ENCODE peak calls at places on chromosomes 2 and 18, in eight cellular contexts. One of them, this sample, is unnamed.

GRCh38 chr2:214960677-214961076 is 151.2 kb upstream of the BARD1 start:
- DNase-seq in HFFc6: no peak
- DNase-seq in A549: no peak
- DNase-seq in neural crest cell: no peak
- DNase-seq in bronchial epithelial cell: peak
- DNase-seq in H9: no peak
- DNase-seq in body of pancreas: no peak
- DNase-seq in fibroblast of the aortic adventitia: peak
- DNase-seq in this sample: peak

GRCh38 chr18:44592639-44593038 is 88.0 kb upstream of the SETBP1 start:
- DNase-seq in HFFc6: peak
- DNase-seq in A549: no peak
- DNase-seq in neural crest cell: no peak
- DNase-seq in bronchial epithelial cell: no peak
- DNase-seq in H9: no peak
- DNase-seq in body of pancreas: no peak
- DNase-seq in fibroblast of the aortic adventitia: peak
- DNase-seq in this sample: peak

GRCh38 chr2:27902143-27902542 is 11.6 kb downstream of the BABAM2 start:
- DNase-seq in HFFc6: no peak
- DNase-seq in A549: no peak
- DNase-seq in neural crest cell: no peak
- DNase-seq in bronchial epithelial cell: no peak
- DNase-seq in H9: no peak
- DNase-seq in body of pancreas: no peak
- DNase-seq in fibroblast of the aortic adventitia: no peak
- DNase-seq in this sample: no peak

GRCh38 chr2:62054029-62054791 is 141.7 kb upstream of the B3GNT2 start:
- DNase-seq in HFFc6: no peak
- DNase-seq in A549: no peak
- DNase-seq in neural crest cell: no peak
- DNase-seq in bronchial epithelial cell: no peak
- DNase-seq in H9: no peak
- DNase-seq in body of pancreas: no peak
- DNase-seq in fibroblast of the aortic adventitia: no peak
- DNase-seq in this sample: no peak

GRCh38 chr18:5628512-5629255 is 84.9 kb upstream of the EPB41L3 start:
- DNase-seq in HFFc6: no peak
- DNase-seq in A549: peak
- DNase-seq in neural crest cell: peak
- DNase-seq in bronchial epithelial cell: no peak
- DNase-seq in H9: no peak
- DNase-seq in body of pancreas: peak
- DNase-seq in fibroblast of the aortic adventitia: peak
- DNase-seq in this sample: no peak

GRCh38 chr2:203690110-203691047 is 16.1 kb upstream of the CD28 start:
- DNase-seq in HFFc6: peak
- DNase-seq in A549: no peak
- DNase-seq in neural crest cell: no peak
- DNase-seq in bronchial epithelial cell: peak
- DNase-seq in H9: no peak
- DNase-seq in body of pancreas: no peak
- DNase-seq in fibroblast of the aortic adventitia: peak
- DNase-seq in this sample: no peak

GRCh38 chr2:102082591-102083586 is 59.7 kb upstream of the IL1R1 start:
- DNase-seq in HFFc6: peak
- DNase-seq in A549: peak
- DNase-seq in neural crest cell: no peak
- DNase-seq in bronchial epithelial cell: peak
- DNase-seq in H9: no peak
- DNase-seq in body of pancreas: no peak
- DNase-seq in fibroblast of the aortic adventitia: peak
- DNase-seq in this sample: peak

GRCh38 chr2:164143183-164143930 is 407.5 kb upstream of the FIGN start:
- DNase-seq in HFFc6: no peak
- DNase-seq in A549: no peak
- DNase-seq in neural crest cell: no peak
- DNase-seq in bronchial epithelial cell: no peak
- DNase-seq in H9: no peak
- DNase-seq in body of pancreas: no peak
- DNase-seq in fibroblast of the aortic adventitia: no peak
- DNase-seq in this sample: no peak

GRCh38 chr2:219475697-219476604 is 22.7 kb upstream of the GMPPA start:
- DNase-seq in HFFc6: peak
- DNase-seq in A549: peak
- DNase-seq in neural crest cell: peak
- DNase-seq in bronchial epithelial cell: peak
- DNase-seq in H9: peak
- DNase-seq in body of pancreas: peak
- DNase-seq in fibroblast of the aortic adventitia: peak
- DNase-seq in this sample: peak

GRCh38 chr2:67065046-67065445 is 332.1 kb upstream of the ETAA1 start:
- DNase-seq in HFFc6: no peak
- DNase-seq in A549: no peak
- DNase-seq in neural crest cell: no peak
- DNase-seq in bronchial epithelial cell: peak
- DNase-seq in H9: no peak
- DNase-seq in body of pancreas: no peak
- DNase-seq in fibroblast of the aortic adventitia: peak
- DNase-seq in this sample: peak

GRCh38 chr18:34647251-34647650 is 62.8 kb upstream of the DTNA start:
- DNase-seq in HFFc6: no peak
- DNase-seq in A549: peak
- DNase-seq in neural crest cell: no peak
- DNase-seq in bronchial epithelial cell: no peak
- DNase-seq in H9: peak
- DNase-seq in body of pancreas: no peak
- DNase-seq in fibroblast of the aortic adventitia: no peak
- DNase-seq in this sample: no peak

DNA sequence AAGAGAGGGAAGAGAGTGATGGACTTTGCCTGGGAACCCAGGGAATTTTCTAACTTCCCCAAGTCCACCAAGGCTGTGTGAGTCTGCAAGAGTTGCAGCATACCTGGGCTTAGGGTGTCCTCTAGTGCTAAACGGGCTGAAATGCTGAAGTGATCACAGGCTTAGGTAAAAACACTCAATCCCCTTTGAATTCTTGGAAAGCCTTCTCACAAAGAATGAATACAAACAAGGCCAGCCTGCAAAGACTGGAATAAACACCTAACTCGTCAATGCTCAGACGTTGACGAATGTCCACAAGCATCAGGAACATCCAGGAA is 30.0 kb upstream of the BMP10 start:
- DNase-seq in HFFc6: no peak
- DNase-seq in A549: no peak
- DNase-seq in neural crest cell: no peak
- DNase-seq in bronchial epithelial cell: peak
- DNase-seq in H9: peak
- DNase-seq in body of pancreas: no peak
- DNase-seq in fibroblast of the aortic adventitia: peak
- DNase-seq in this sample: peak
- TF ChIP-seq CTCF in HFFc6: peak
- TF ChIP-seq CTCF in A549: peak
- TF ChIP-seq CTCF in neural crest cell: no peak
- TF ChIP-seq CTCF in bronchial epithelial cell: peak
- TF ChIP-seq CTCF in H9: peak
- TF ChIP-seq CTCF in body of pancreas: no peak
- TF ChIP-seq CTCF in fibroblast of the aortic adventitia: peak
- TF ChIP-seq CTCF in this sample: peak

GRCh38 chr18:79353238-79353637 is 42.5 kb upstream of the NFATC1 start:
- DNase-seq in HFFc6: no peak
- DNase-seq in A549: no peak
- DNase-seq in neural crest cell: peak
- DNase-seq in bronchial epithelial cell: no peak
- DNase-seq in H9: peak
- DNase-seq in body of pancreas: no peak
- DNase-seq in fibroblast of the aortic adventitia: no peak
- DNase-seq in this sample: no peak
- TF ChIP-seq CTCF in HFFc6: peak
- TF ChIP-seq CTCF in A549: no peak
- TF ChIP-seq CTCF in neural crest cell: peak
- TF ChIP-seq CTCF in bronchial epithelial cell: no peak
- TF ChIP-seq CTCF in H9: peak
- TF ChIP-seq CTCF in body of pancreas: no peak
- TF ChIP-seq CTCF in fibroblast of the aortic adventitia: peak
- TF ChIP-seq CTCF in this sample: no peak

GRCh38 chr18:62977512-62977911 is 262.2 kb downstream of the PHLPP1 start:
- DNase-seq in HFFc6: no peak
- DNase-seq in A549: no peak
- DNase-seq in neural crest cell: no peak
- DNase-seq in bronchial epithelial cell: no peak
- DNase-seq in H9: no peak
- DNase-seq in body of pancreas: no peak
- DNase-seq in fibroblast of the aortic adventitia: no peak
- DNase-seq in this sample: no peak
- TF ChIP-seq CTCF in HFFc6: no peak
- TF ChIP-seq CTCF in A549: no peak
- TF ChIP-seq CTCF in neural crest cell: no peak
- TF ChIP-seq CTCF in bronchial epithelial cell: no peak
- TF ChIP-seq CTCF in H9: no peak
- TF ChIP-seq CTCF in body of pancreas: no peak
- TF ChIP-seq CTCF in fibroblast of the aortic adventitia: no peak
- TF ChIP-seq CTCF in this sample: no peak

DNA sequence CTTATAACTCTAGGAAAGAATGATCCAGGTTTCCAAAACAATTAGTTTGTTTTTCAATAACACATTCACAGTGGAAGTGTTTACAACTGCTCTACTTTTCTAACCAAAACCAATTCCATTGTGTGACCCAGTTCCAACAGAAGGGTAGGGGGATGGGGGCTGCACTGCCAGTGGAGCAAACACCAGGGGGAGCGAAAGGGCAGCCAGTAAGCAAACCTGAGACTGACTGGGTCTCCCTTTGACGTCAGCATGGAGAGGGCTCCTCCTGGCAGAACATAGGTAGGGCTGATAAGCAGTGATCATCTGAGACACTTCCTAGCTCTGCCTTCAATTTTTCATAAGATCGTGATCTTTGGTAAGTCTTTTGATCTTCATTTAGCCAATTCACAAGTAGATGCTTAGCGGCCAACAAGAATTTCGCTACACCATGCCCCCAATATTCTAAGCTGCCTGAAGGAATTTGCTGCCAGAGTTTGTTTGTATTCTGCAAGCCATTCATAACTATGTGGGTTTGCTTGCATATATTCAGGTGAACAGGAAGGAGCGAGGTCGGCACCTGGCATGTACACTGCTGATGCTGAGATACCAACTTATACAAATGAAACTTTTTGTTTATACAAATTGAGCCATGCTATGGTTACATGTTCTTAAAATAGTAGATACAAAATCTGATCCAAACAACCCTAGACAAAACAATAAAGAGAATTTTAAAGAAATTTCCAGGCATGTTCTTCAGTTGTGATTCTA is 45.9 kb downstream of the ST6GAL2 start:
- DNase-seq in HFFc6: no peak
- DNase-seq in A549: peak
- DNase-seq in neural crest cell: peak
- DNase-seq in bronchial epithelial cell: no peak
- DNase-seq in H9: peak
- DNase-seq in body of pancreas: no peak
- DNase-seq in fibroblast of the aortic adventitia: no peak
- DNase-seq in this sample: no peak
- TF ChIP-seq CTCF in HFFc6: peak
- TF ChIP-seq CTCF in A549: no peak
- TF ChIP-seq CTCF in neural crest cell: peak
- TF ChIP-seq CTCF in bronchial epithelial cell: no peak
- TF ChIP-seq CTCF in H9: peak
- TF ChIP-seq CTCF in body of pancreas: peak
- TF ChIP-seq CTCF in fibroblast of the aortic adventitia: no peak
- TF ChIP-seq CTCF in this sample: no peak

GRCh38 chr2:14907014-14907612 is 274.6 kb downstream of the LRATD1 start:
- DNase-seq in HFFc6: no peak
- DNase-seq in A549: peak
- DNase-seq in neural crest cell: no peak
- DNase-seq in bronchial epithelial cell: no peak
- DNase-seq in H9: peak
- DNase-seq in body of pancreas: no peak
- DNase-seq in fibroblast of the aortic adventitia: no peak
- DNase-seq in this sample: peak
- TF ChIP-seq CTCF in HFFc6: no peak
- TF ChIP-seq CTCF in A549: no peak
- TF ChIP-seq CTCF in neural crest cell: peak
- TF ChIP-seq CTCF in bronchial epithelial cell: no peak
- TF ChIP-seq CTCF in H9: peak
- TF ChIP-seq CTCF in body of pancreas: no peak
- TF ChIP-seq CTCF in fibroblast of the aortic adventitia: no peak
- TF ChIP-seq CTCF in this sample: no peak

DNA sequence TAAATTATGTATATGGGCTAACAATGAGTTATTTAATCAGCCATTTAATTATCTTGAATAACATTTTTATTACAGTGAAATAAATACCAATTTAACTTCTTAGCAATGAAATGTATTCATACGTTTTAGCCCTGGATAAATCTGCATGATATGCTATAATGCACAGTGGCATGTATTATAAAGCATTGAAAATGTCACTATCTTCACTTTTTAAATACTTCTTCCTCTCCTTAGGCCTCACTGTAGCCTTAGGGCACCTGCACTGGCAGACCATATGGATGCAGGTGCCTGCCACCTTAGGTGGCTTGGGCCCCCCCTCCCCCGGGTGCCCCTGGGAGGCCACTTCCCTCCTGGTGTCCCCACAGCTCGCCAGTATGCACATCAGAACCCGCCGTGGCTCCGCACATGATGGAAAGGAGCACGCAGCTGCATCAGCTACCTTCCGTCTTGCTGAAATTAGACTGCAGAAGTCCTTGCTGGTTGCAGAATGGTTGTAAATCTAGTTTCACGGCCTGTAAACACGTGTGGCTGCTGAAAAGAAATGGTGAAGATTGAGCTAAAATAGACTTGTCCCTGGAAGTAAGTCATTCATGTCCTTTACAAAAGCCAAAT is 56.7 kb downstream of the ADI1 start:
- DNase-seq in HFFc6: no peak
- DNase-seq in A549: no peak
- DNase-seq in neural crest cell: no peak
- DNase-seq in bronchial epithelial cell: no peak
- DNase-seq in H9: no peak
- DNase-seq in body of pancreas: no peak
- DNase-seq in fibroblast of the aortic adventitia: no peak
- DNase-seq in this sample: no peak
- TF ChIP-seq CTCF in HFFc6: peak
- TF ChIP-seq CTCF in A549: no peak
- TF ChIP-seq CTCF in neural crest cell: peak
- TF ChIP-seq CTCF in bronchial epithelial cell: no peak
- TF ChIP-seq CTCF in H9: no peak
- TF ChIP-seq CTCF in body of pancreas: no peak
- TF ChIP-seq CTCF in fibroblast of the aortic adventitia: no peak
- TF ChIP-seq CTCF in this sample: no peak

GRCh38 chr2:208062113-208062512 is 36.8 kb upstream of the PLEKHM3 start:
- DNase-seq in HFFc6: peak
- DNase-seq in A549: peak
- DNase-seq in neural crest cell: no peak
- DNase-seq in bronchial epithelial cell: peak
- DNase-seq in H9: no peak
- DNase-seq in body of pancreas: no peak
- DNase-seq in fibroblast of the aortic adventitia: peak
- DNase-seq in this sample: peak
- TF ChIP-seq CTCF in HFFc6: peak
- TF ChIP-seq CTCF in A549: peak
- TF ChIP-seq CTCF in neural crest cell: peak
- TF ChIP-seq CTCF in bronchial epithelial cell: peak
- TF ChIP-seq CTCF in H9: peak
- TF ChIP-seq CTCF in body of pancreas: peak
- TF ChIP-seq CTCF in fibroblast of the aortic adventitia: peak
- TF ChIP-seq CTCF in this sample: no peak

This sample was measured in MCF 10A.